ENCODE peak calls at places on chromosomes 2 and 18, in five cellular contexts. J is NCI-H2081; I is SW480; H is activated CD8-positive, alpha-beta memory T cell treated with anti-CD3 and anti-CD28 coated beads for 48 hours; W is CD8-positive, alpha-beta memory T cell. O is an unnamed sample.

GRCh38 chr18:9619545-9619944 is 5.2 kb upstream of the PPP4R1 start:
- DNase-seq in J (no peak), I (no peak), W (no peak), H (no peak), O (no peak)

GRCh38 chr2:604385-604784 is 72.8 kb downstream of the TMEM18 start:
- DNase-seq in H (no peak), I (no peak), W (no peak), J (no peak), O (no peak)

GRCh38 chr2:187055463-187055862 is 206.5 kb upstream of the ZSWIM2 start:
- DNase-seq in I (no peak), J (no peak), W (no peak), H (no peak), O (no peak)

GRCh38 chr2:168183308-168183997 is 63.9 kb downstream of the STK39 start:
- DNase-seq in J (no peak), W (no peak), I (no peak), H (no peak), O (no peak)

GRCh38 chr2:98901291-98901690 is 34.7 kb downstream of the CRACDL start:
- DNase-seq in H (no peak), I (no peak), W (no peak), J (no peak), O (no peak)

GRCh38 chr2:116444256-116444872 is 1370.1 kb upstream of the DDX18 start:
- DNase-seq in I (no peak), W (no peak), H (no peak), J (no peak), O (no peak)

GRCh38 chr2:30272761-30273573 is 41.6 kb downstream of the LBH start:
- DNase-seq in I (peak), J (no peak), W (no peak), H (no peak), O (no peak)

GRCh38 chr2:20451346-20451745 is 4.5 kb downstream of the RHOB start:
- DNase-seq in H (no peak), I (no peak), J (no peak), W (no peak), O (no peak)

GRCh38 chr2:9968940-9969497 is 17.5 kb downstream of the GRHL1 start:
- DNase-seq in I (no peak), J (no peak), W (no peak), H (no peak), O (no peak)

O was measured in DMS153.